ENCODE peak calls at places on chromosome 2, in seven cellular contexts. W, V, J, X, I, S and C are unnamed samples.

GRCh38 chr2:208501217-208501616 is 94.6 kb downstream of the PTH2R start:
- DNase-seq in W (no peak), V (peak; percentile 46), J (no peak), X (no peak), I (peak; percentile 71), S (no peak), C (no peak)

GRCh38 chr2:43251171-43251731 is 24.8 kb upstream of the ZFP36L2 start:
- DNase-seq in W (peak; percentile 80), V (peak; percentile 78), J (peak; percentile 86), X (no peak), I (no peak), S (no peak), C (no peak)

GRCh38 chr2:177598321-177598922 is 205.8 kb downstream of the AGPS start:
- DNase-seq in W (peak; percentile 35), V (no peak), J (peak; percentile 23), X (no peak), I (no peak), S (no peak), C (no peak)

GRCh38 chr2:99072556-99072955 is 69.0 kb upstream of the C2orf15 start:
- DNase-seq in W (no peak), V (no peak), J (no peak), X (no peak), I (no peak), S (no peak), C (no peak)

GRCh38 chr2:25845843-25846505 is 32.3 kb downstream of the ASXL2 start:
- DNase-seq in W (no peak), V (no peak), J (peak; percentile 28), X (no peak), I (peak; percentile 44), S (no peak), C (no peak)

GRCh38 chr2:98441706-98442450 is 2.8 kb upstream of the INPP4A start:
- DNase-seq in W (no peak), V (no peak), J (no peak), X (no peak), I (no peak), S (no peak), C (no peak)

GRCh38 chr2:222835823-222836151 is 25.0 kb upstream of the ACSL3 start:
- DNase-seq in W (no peak), V (no peak), J (no peak), X (no peak), I (no peak), S (no peak), C (no peak)

GRCh38 chr2:15457868-15458267 is 103.3 kb downstream of the NBAS start:
- DNase-seq in W (no peak), V (no peak), J (no peak), X (no peak), I (no peak), S (no peak), C (no peak)

GRCh38 chr2:197760293-197760657 is 24.8 kb downstream of the BOLL start:
- DNase-seq in W (no peak), V (peak; percentile 34), J (no peak), X (no peak), I (peak; percentile 17), S (no peak), C (no peak)

GRCh38 chr2:239935789-239936758 is 89.1 kb downstream of the NDUFA10 start:
- DNase-seq in W (no peak), V (peak; percentile 7), J (no peak), X (peak; percentile 45), I (no peak), S (no peak), C (peak; percentile 15)

GRCh38 chr2:235268535-235268934 is 225.3 kb upstream of the AGAP1 start:
- DNase-seq in W (no peak), V (no peak), J (peak; percentile 67), X (no peak), I (peak; percentile 22), S (no peak), C (no peak)

GRCh38 chr2:45343618-45344017 is 267.4 kb downstream of the SRBD1 start:
- DNase-seq in W (peak; percentile 42), V (no peak), J (peak; percentile 44), X (no peak), I (no peak), S (no peak), C (no peak)

GRCh38 chr2:236551843-236552542 is 17.6 kb upstream of the ACKR3 start:
- DNase-seq in W (no peak), V (no peak), J (no peak), X (no peak), I (peak; percentile 35), S (no peak), C (no peak)

GRCh38 chr2:238947243-238947760 is 99.4 kb downstream of the TWIST2 start:
- DNase-seq in W (no peak), V (no peak), J (no peak), X (no peak), I (no peak), S (no peak), C (no peak)

GRCh38 chr2:42252464-42252863 is 83.3 kb downstream of the EML4 start:
- DNase-seq in W (no peak), V (no peak), J (no peak), X (no peak), I (no peak), S (no peak), C (no peak)

GRCh38 chr2:7109558-7109935 is 192.3 kb downstream of the RNF144A start:
- DNase-seq in W (no peak), V (no peak), J (no peak), X (no peak), I (no peak), S (no peak), C (no peak)
- H3K4me3 ChIP-seq in W (no peak overlapping the region), V (no peak overlapping the region), J (no peak overlapping the region), X (no peak overlapping the region), I (no peak overlapping the region), S (no peak overlapping the region), C (no peak overlapping the region)

GRCh38 chr2:217903859-217904613 is 98.8 kb downstream of the TNS1 start:
- DNase-seq in W (peak; percentile 76), V (peak; percentile 40), J (peak; percentile 72), X (no peak), I (no peak), S (no peak), C (peak; percentile 76)

GRCh38 chr2:217906787-217907186 is 96.0 kb downstream of the TNS1 start:
- DNase-seq in W (no peak), V (no peak), J (no peak), X (no peak), I (no peak), S (no peak), C (peak; percentile 66)

GRCh38 chr2:217904614-217904965 is 98.2 kb downstream of the TNS1 start:
- DNase-seq in W (no peak), V (no peak), J (no peak), X (no peak), I (no peak), S (no peak), C (peak; percentile 44)

GRCh38 chr2:217905906-217906305 is 96.9 kb downstream of the TNS1 start:
- DNase-seq in W (no peak), V (no peak), J (no peak), X (no peak), I (no peak), S (no peak), C (no peak)

DNA sequence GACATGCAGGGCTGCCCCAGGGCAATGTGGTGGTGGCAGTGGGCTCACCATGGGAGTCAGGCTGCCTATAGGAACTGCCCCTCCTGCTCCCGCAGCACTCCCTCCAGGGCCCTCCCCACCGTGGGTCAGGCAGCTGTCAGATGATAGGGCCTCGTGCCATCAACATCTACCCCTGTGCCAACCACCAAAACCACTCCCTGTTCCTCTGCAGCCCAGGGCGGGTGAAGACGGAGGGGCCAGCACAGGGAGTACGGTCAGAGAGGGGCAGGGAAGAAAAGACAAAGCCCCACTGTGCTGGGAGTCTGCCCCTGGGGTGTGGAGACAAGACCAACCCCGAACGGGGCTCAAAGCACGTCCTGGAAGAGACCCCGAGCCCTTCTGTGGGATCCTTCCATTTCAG is 97.4 kb downstream of the TNS1 start:
- DNase-seq in W (no peak), V (no peak), J (no peak), X (no peak), I (no peak), S (no peak), C (no peak)
- H3K4me1 ChIP-seq in W (peaks cover 57% of the 10 kb centered on the region), V (peaks cover 7% of the 10 kb centered on the region), J (peaks cover 46% of the 10 kb centered on the region), X (peaks cover 64% of the 10 kb centered on the region), I (no peaks in the 10 kb centered on the region), S (no peaks in the 10 kb centered on the region), C (peaks cover 93% of the 10 kb centered on the region)

DNA sequence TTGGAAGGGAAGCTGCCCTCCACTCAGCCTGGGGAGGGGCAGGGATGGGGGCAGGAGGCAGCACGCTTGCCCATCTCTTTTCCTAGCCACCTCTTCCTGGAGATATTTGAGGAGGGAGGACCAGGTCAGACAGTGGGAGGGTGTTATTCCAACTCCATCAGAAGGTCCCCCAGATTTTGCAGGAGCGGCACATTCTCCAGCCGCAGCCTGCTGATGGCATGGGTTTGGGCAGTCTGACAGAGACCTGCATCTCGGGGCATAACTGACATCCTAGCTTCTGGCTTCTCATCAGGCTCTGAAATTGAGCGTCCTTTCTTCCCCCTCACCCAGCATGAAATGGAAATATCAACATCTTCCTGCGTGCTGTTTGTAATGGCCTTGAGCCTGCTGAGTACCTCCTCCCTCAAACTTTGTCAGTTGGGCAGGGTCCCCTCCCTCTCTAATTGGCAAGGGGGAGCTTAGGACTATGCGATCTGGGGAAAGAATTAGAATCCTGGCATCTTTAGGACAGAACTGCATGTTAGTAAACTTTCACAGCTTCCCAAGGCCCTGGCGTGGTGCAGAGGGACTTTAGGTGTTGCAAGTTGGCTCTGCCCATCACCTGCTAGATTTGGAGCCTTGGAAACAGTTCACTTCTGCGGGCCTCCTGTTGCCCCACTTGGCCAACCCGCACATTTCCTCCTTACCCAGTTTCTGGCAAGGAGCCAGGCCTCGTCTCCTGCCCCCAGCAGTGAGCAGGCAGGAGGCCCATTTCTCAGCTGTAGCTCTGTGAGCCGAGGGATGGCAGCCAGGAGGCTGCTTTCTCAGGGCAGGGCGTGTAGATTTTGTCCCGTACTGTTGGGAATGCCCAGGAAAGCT is 2.2 kb downstream of the ITM2C start:
- DNase-seq in W (peak; percentile 58), V (peak; percentile 71), J (peak; percentile 20), X (no peak), I (no peak), S (no peak), C (no peak)
- H3K4me3 ChIP-seq in W (peak overlapping the region; percentile 95), V (peak overlapping the region; percentile 92), J (no peak overlapping the region), X (no peak overlapping the region), I (peak overlapping the region; percentile 98), S (no peak overlapping the region), C (no peak overlapping the region)

GRCh38 chr2:85503611-85504433 is 35.1 kb upstream of the MAT2A start:
- DNase-seq in W (no peak), V (peak; percentile 39), J (peak; percentile 39), X (no peak), I (no peak), S (no peak), C (peak; percentile 31)
- H3K4me1 ChIP-seq in W (peaks cover 25% of the 10 kb centered on the region), V (peaks cover 28% of the 10 kb centered on the region), J (peaks cover 32% of the 10 kb centered on the region), X (no peaks in the 10 kb centered on the region), I (peaks cover 6% of the 10 kb centered on the region), S (peaks cover 55% of the 10 kb centered on the region), C (peaks cover 31% of the 10 kb centered on the region)

GRCh38 chr2:23350792-23351355 is 34.1 kb upstream of the KLHL29 start:
- DNase-seq in W (no peak), V (no peak), J (no peak), X (no peak), I (no peak), S (no peak), C (no peak)
- H3K4me3 ChIP-seq in W (no peak overlapping the region), V (no peak overlapping the region), J (no peak overlapping the region), X (no peak overlapping the region), I (no peak overlapping the region), S (no peak overlapping the region), C (no peak overlapping the region)